ENCODE peak calls at places on chromosomes 1 and 21, in eight cellular contexts. Z, K, P, S, U, O, E and R are unnamed samples.

GRCh38 chr1:193115629-193116227 is 6.1 kb upstream of the CDC73 start:
- DNase-seq in Z (no peak), K (no peak), P (no peak), S (peak; percentile 77), U (no peak), O (no peak), E (peak; percentile 97), R (no peak)

GRCh38 chr1:228358764-228359612 is 47.6 kb downstream of the TRIM11 start:
- DNase-seq in Z (no peak), K (no peak), P (no peak), S (no peak), U (no peak), O (no peak), E (no peak), R (no peak)

GRCh38 chr1:184028854-184029623 is 8.5 kb downstream of the COLGALT2 start:
- DNase-seq in Z (no peak), K (no peak), P (no peak), S (no peak), U (no peak), O (no peak), E (no peak), R (no peak)

GRCh38 chr1:208834346-208835081 is 590.3 kb upstream of the PLXNA2 start:
- DNase-seq in Z (no peak), K (peak; percentile 4), P (no peak), S (no peak), U (peak; percentile 44), O (no peak), E (no peak), R (no peak)

GRCh38 chr1:59752556-59753412 is 62.0 kb upstream of the HOOK1 start:
- DNase-seq in Z (no peak), K (no peak), P (peak; percentile 18), S (no peak), U (no peak), O (no peak), E (no peak), R (no peak)

GRCh38 chr21:29849735-29850176 is 90.0 kb downstream of the GRIK1 start:
- DNase-seq in Z (peak; percentile 52), K (peak; percentile 41), P (peak; percentile 44), S (no peak), U (peak; percentile 79), O (no peak), E (peak; percentile 15), R (peak; percentile 11)

GRCh38 chr1:175373786-175374623 is 181.4 kb upstream of the KIAA0040 start:
- DNase-seq in Z (peak; percentile 75), K (peak; percentile 80), P (peak; percentile 47), S (no peak), U (peak; percentile 83), O (no peak), E (no peak), R (no peak)

GRCh38 chr1:151728151-151728711 is 6.9 kb downstream of the RIIAD1 start:
- DNase-seq in Z (no peak), K (no peak), P (no peak), S (no peak), U (peak; percentile 23), O (no peak), E (peak; percentile 16), R (no peak)

GRCh38 chr1:235682216-235682615 is 32.6 kb upstream of the GNG4 start:
- DNase-seq in Z (no peak), K (no peak), P (no peak), S (no peak), U (no peak), O (no peak), E (no peak), R (no peak)

GRCh38 chr21:43881918-43882317 is 16.9 kb downstream of the AGPAT3 start:
- DNase-seq in Z (no peak), K (no peak), P (no peak), S (no peak), U (no peak), O (no peak), E (no peak), R (no peak)

GRCh38 chr1:21764615-21765423 is 18.1 kb downstream of the USP48 start:
- DNase-seq in Z (no peak), K (no peak), P (no peak), S (peak; percentile 84), U (peak; percentile 44), O (no peak), E (peak; percentile 47), R (no peak)

GRCh38 chr1:224427346-224427745 is 7.3 kb downstream of the WDR26 start:
- DNase-seq in Z (no peak), K (no peak), P (no peak), S (no peak), U (no peak), O (no peak), E (no peak), R (no peak)

GRCh38 chr1:52994658-52995057 is 67.4 kb upstream of the PODN start:
- DNase-seq in Z (no peak), K (no peak), P (no peak), S (no peak), U (no peak), O (no peak), E (no peak), R (no peak)
- TF ChIP-seq CTCF in Z (no peak), K (no peak), P (no peak), S (no peak), U (no peak), O (no peak), E (no peak), R (no peak)

GRCh38 chr1:2238361-2239055 is 10.4 kb downstream of the SKI start:
- DNase-seq in Z (no peak), K (no peak), P (no peak), S (no peak), U (no peak), O (no peak), E (no peak), R (no peak)

GRCh38 chr1:2236695-2237677 is 8.9 kb downstream of the SKI start:
- DNase-seq in Z (no peak), K (no peak), P (no peak), S (peak; percentile 52), U (no peak), O (no peak), E (no peak), R (no peak)

GRCh38 chr1:2239384-2239985 is 11.4 kb downstream of the SKI start:
- DNase-seq in Z (no peak), K (no peak), P (no peak), S (no peak), U (no peak), O (peak; percentile 49), E (no peak), R (no peak)

GRCh38 chr1:2235300-2235998 is 7.3 kb downstream of the SKI start:
- DNase-seq in Z (no peak), K (no peak), P (no peak), S (no peak), U (no peak), O (no peak), E (no peak), R (no peak)

DNA sequence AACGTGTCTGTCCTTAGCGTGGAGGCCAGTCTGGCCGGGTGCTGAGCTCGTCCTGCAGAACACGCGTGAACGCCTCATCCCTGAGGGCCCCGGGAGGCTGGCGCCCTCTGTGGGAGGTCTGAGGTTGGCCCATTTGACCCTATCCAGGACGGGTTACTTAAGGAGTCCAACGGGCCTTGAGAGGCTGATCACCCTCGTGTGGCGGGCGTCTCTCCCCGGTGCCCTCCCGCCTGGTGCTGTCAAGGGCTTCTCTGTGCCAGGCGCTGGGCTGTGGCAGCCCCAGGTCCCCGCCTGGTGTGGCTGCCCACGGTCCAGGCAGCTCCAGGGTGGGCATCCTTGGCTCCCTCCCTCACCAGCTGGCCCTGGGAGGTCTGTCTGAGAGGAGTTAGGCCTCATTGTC is 9.7 kb downstream of the SKI start:
- DNase-seq in Z (no peak), K (no peak), P (no peak), S (no peak), U (no peak), O (no peak), E (no peak), R (no peak)
- TF ChIP-seq CTCF in Z (no peak), K (no peak), P (no peak), S (no peak), U (peak; percentile 24), O (peak; percentile 15), E (no peak), R (peak; percentile 4)

DNA sequence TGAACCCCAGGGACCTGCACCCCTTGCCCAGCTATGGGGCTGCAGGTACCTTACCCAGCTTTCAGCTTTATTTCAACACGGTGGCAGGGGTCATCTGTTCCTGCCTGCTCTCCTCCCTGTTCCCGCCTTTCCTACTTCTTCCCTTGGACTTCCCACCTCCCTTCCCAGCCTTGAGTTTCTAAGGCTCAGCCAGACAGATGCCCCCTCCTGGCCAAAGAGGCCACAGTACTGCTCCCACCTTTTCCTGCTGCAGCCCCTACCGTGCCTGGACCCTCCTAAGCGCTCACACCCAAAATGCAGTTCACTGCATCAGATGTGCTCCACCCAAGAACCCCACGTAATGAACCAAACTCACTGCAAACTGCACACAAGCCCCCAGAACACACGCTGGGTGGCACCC is 7.7 kb downstream of the NOC2L start:
- DNase-seq in Z (peak; percentile 52), K (no peak), P (no peak), S (no peak), U (peak; percentile 58), O (no peak), E (no peak), R (no peak)
- TF ChIP-seq CTCF in Z (no peak), K (no peak), P (no peak), S (peak; percentile 15), U (peak; percentile 52), O (no peak), E (peak; percentile 55), R (peak; percentile 31)

GRCh38 chr1:162006081-162006480 is 17.6 kb downstream of the OLFML2B start:
- DNase-seq in Z (no peak), K (no peak), P (no peak), S (no peak), U (no peak), O (no peak), E (no peak), R (no peak)

GRCh38 chr1:162004441-162004950 is 19.2 kb downstream of the OLFML2B start:
- DNase-seq in Z (no peak), K (no peak), P (no peak), S (no peak), U (no peak), O (no peak), E (no peak), R (no peak)

GRCh38 chr1:162003825-162004205 is 19.9 kb downstream of the OLFML2B start:
- DNase-seq in Z (no peak), K (no peak), P (no peak), S (no peak), U (no peak), O (no peak), E (peak; percentile 61), R (no peak)

GRCh38 chr1:162000053-162000420 is 23.6 kb downstream of the OLFML2B start:
- DNase-seq in Z (no peak), K (no peak), P (no peak), S (no peak), U (no peak), O (no peak), E (no peak), R (no peak)

DNA sequence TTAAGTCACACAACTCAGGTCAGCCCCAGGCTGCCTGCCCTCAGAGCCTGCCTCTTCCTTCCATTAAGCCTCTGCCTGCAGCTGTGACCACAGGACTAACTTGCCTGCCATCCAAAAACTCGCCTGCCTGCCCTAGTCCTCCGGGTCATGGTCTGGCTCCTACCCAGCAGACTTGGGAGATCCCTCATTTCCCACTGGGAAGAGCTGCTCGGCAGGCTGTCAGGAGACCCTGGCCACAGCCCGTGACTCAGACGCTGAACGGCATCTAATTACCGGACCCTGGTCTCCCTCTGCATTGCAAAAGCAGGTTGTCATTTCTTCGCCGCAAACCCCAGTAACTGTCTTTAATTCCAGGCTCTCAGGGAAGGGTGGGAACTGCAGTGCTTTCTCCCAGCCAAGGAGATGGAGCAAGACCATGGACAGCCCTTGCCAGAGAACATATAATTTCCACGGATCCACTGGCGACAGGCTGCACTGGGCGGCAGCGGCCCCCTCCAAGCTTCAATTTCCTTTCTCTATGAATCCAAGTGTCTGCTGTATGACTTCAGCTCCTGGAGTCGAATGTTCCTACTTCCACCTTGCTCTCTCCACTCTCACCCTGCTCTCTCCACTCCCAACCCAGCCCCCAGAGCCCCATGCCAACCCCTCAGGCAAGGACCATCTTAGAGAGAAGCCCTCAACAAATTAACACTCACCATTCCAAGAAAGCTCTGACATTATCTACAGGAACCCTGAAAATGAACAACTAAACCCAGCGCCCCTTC is 20.4 kb downstream of the OLFML2B start:
- DNase-seq in Z (no peak), K (no peak), P (no peak), S (no peak), U (no peak), O (no peak), E (peak; percentile 70), R (no peak)
- TF ChIP-seq CTCF in Z (no peak), K (no peak), P (no peak), S (no peak), U (no peak), O (no peak), E (no peak), R (no peak)